ENCODE peak calls at places on chromosomes 16 and 17, in seven cellular contexts. R is IMR-90, Q is uterus, G is body of pancreas, P is left lung, U is Panc1, E is upper lobe of right lung. H is an unnamed sample. For H3K27me3, the result is how much of the 10 kb centered on the place peaks cover.

GRCh38 chr16:73735018-73735417 is 561.6 kb upstream of the PSMD7 start:
- DNase-seq in R (peak), Q (no peak), G (no peak), P (no peak), U (peak), E (no peak), H (no peak)

GRCh38 chr16:13935408-13935807 is 15.5 kb downstream of the ERCC4 start:
- DNase-seq in R (no peak), Q (no peak), G (no peak), P (no peak), U (no peak), E (no peak), H (no peak)

GRCh38 chr16:84056933-84057332 is 14.3 kb upstream of the SLC38A8 start:
- DNase-seq in R (no peak), Q (peak), G (no peak), P (no peak), U (no peak), E (no peak), H (no peak)

GRCh38 chr17:3978421-3979275 is 14.4 kb upstream of the ATP2A3 start:
- DNase-seq in R (no peak), Q (no peak), G (peak), P (no peak), U (no peak), E (no peak), H (no peak)

GRCh38 chr17:80970044-80970761 is 21.4 kb upstream of the CHMP6 start:
- DNase-seq in R (no peak), Q (peak), G (peak), P (peak), U (peak), E (no peak), H (peak)

GRCh38 chr16:14562691-14563491 is 67.2 kb downstream of the PARN start:
- DNase-seq in R (peak), Q (no peak), G (peak), P (no peak), U (no peak), E (no peak), H (peak)

GRCh38 chr17:82419471-82419995 is 1.1 kb upstream of the OGFOD3 start:
- DNase-seq in R (no peak), Q (no peak), G (no peak), P (no peak), U (no peak), E (no peak), H (no peak)

GRCh38 chr17:34163681-34164080 is 91.4 kb upstream of the CCL2 start:
- DNase-seq in R (peak), Q (no peak), G (no peak), P (no peak), U (no peak), E (no peak), H (no peak)

GRCh38 chr16:3088925-3089716 is 10.0 kb downstream of the ZSCAN10 start:
- DNase-seq in R (no peak), Q (no peak), G (no peak), P (no peak), U (no peak), E (no peak), H (no peak)

GRCh38 chr17:48104440-48104839 is 3.1 kb upstream of the SNX11 start:
- DNase-seq in R (no peak), Q (no peak), G (no peak), P (no peak), U (no peak), E (no peak), H (no peak)

GRCh38 chr16:85722066-85722465 is 28.8 kb downstream of the C16orf74 start:
- DNase-seq in R (no peak), Q (no peak), G (no peak), P (no peak), U (no peak), E (no peak), H (peak)

GRCh38 chr17:56985371-56986162 is 7.6 kb downstream of the SCPEP1 start:
- DNase-seq in R (no peak), Q (no peak), G (no peak), P (peak), U (no peak), E (peak), H (no peak)

GRCh38 chr16:30609002-30609927 is 924 bp downstream of the ZNF689 start:
- DNase-seq in R (peak), Q (peak), G (peak), P (peak), U (no peak), E (peak), H (no peak)

GRCh38 chr16:54355251-54355650 is 68.7 kb upstream of the IRX3 start:
- DNase-seq in R (peak), Q (no peak), G (no peak), P (no peak), U (no peak), E (no peak), H (no peak)

GRCh38 chr16:1167276-1168107 is 14.6 kb downstream of the CACNA1H start:
- DNase-seq in R (no peak), Q (no peak), G (peak), P (no peak), U (no peak), E (no peak), H (no peak)

GRCh38 chr17:70476368-70476767 is 307.0 kb downstream of the KCNJ2 start:
- DNase-seq in R (no peak), Q (no peak), G (no peak), P (no peak), U (no peak), E (no peak), H (no peak)

GRCh38 chr17:45839442-45839841 is 5.2 kb upstream of the SPPL2C start:
- DNase-seq in R (no peak), Q (no peak), G (no peak), P (no peak), U (no peak), E (no peak), H (no peak)

GRCh38 chr16:53911506-53911905 is 207.6 kb downstream of the FTO start:
- DNase-seq in R (no peak), Q (no peak), G (no peak), P (no peak), U (no peak), E (no peak), H (no peak)

GRCh38 chr16:2530629-2531318 is 434 bp downstream of the CEMP1 start:
- DNase-seq in R (no peak), Q (peak), G (no peak), P (no peak), U (no peak), E (peak), H (no peak)

GRCh38 chr17:79645777-79646088 is 34.9 kb upstream of the RBFOX3 start:
- DNase-seq in R (no peak), Q (no peak), G (no peak), P (peak), U (no peak), E (peak), H (no peak)
- H3K27me3 ChIP-seq in R (under half), Q (under half), G (under half), P (under half), U (under half), E (under half), H (under half)

GRCh38 chr17:76937238-76937637 is 69.0 kb downstream of the MGAT5B start:
- DNase-seq in R (no peak), Q (no peak), G (no peak), P (no peak), U (no peak), E (no peak), H (no peak)
- H3K4me3 ChIP-seq in R (no peak), Q (no peak), G (no peak), P (no peak), U (no peak), E (no peak), H (no peak)

DNA sequence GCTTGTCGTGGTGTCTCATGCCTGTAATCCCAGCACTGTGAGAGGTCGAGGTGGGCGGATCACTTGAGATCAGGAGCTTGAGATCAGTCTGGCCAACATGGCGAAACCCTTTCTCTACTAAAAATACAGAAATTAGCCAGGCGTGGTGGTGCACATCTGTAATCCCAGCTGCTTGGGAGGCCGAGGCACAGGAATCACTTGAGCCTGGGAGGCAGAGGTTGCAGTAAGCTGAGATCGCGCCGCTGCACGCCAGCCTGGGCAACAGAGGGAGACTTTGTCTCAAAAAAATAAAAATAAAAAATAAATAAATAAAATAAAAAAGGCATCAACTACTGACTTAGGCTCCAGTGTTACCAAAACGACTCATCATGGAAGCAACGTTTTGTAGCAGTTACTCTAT is 115.5 kb downstream of the PLCG2 start:
- DNase-seq in R (no peak), Q (no peak), G (no peak), P (no peak), U (no peak), E (no peak), H (no peak)
- H3K27ac ChIP-seq in R (no peak), Q (no peak), G (no peak), P (no peak), U (no peak), E (no peak), H (no peak)

DNA sequence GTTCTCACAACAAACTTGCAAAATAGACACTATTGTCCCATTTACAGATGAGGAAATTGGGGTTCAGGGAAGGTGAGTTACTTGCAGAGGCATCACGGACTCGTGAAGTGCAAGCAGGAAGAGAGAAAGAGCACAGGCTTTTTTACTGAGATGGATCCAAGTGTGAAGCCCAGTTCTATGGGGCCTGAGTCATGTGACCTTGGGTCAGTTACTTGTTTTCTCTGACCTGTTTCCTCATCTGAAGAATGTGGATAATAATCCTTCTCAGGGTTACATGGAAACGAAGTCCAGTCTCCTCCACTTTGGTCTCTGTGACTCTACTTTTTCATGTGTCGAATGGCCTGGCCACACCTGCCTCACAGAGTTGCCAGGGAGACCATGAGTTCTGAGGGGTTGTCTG is 134.4 kb downstream of the SPACA3 start:
- DNase-seq in R (no peak), Q (no peak), G (no peak), P (no peak), U (no peak), E (no peak), H (no peak)
- H3K27me3 ChIP-seq in R (under half), Q (under half), G (under half), P (under half), U (under half), E (under half), H (under half)

GRCh38 chr17:75078097-75079022 is 9.4 kb upstream of the SLC16A5 start:
- DNase-seq in R (peak), Q (no peak), G (peak), P (no peak), U (no peak), E (peak), H (no peak)

GRCh38 chr17:75077072-75077489 is 10.7 kb upstream of the SLC16A5 start:
- DNase-seq in R (no peak), Q (no peak), G (no peak), P (no peak), U (no peak), E (no peak), H (no peak)

GRCh38 chr17:75079023-75079373 is 8.8 kb upstream of the SLC16A5 start:
- DNase-seq in R (no peak), Q (no peak), G (no peak), P (no peak), U (no peak), E (no peak), H (no peak)

GRCh38 chr17:75075597-75076253 is 12.0 kb upstream of the SLC16A5 start:
- DNase-seq in R (no peak), Q (no peak), G (no peak), P (no peak), U (no peak), E (no peak), H (no peak)

DNA sequence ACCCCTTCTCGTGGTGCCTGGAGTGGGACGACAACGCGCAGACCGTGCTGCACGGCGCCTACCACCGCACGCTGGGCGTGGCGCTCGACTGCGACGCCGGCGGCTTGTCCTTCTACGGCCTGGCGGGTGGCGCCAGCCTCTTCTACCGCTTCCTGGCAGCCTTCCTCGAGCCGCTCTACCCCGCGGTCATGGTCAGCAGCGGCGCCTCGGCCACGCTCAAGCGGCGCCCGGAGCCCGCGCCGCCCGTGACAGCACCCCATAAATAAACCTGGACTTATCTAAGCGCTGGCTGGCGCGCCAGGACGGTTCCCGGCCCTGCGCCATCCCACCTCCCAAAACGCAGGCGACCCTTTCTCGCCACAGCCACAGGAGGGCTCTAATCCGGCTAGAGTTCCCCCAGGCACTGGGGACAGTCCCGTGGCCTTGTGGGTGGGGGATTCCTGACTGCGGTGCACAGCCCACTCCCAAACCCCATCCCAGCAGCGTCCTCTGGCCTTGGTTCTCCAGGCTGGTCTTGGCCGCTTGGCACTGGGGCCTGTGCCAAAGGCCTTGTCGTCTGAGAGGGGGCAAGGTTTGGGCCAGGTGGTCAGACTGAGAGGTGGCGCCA is 10.2 kb upstream of the SLC16A5 start:
- DNase-seq in R (no peak), Q (peak), G (peak), P (peak), U (no peak), E (peak), H (peak)
- H3K4me3 ChIP-seq in R (no peak), Q (peak), G (no peak), P (peak), U (no peak), E (peak), H (peak)

H was measured in gastrocnemius medialis.